ENCODE peak calls at places on chromosomes 1 and 21, in seven cellular contexts. One of them, this sample, is unnamed.

GRCh38 chr1:30520461-30520860 is 202.9 kb downstream of the MATN1 start:
- DNase-seq in breast epithelium: no peak
- DNase-seq in heart right ventricle: no peak
- DNase-seq in testis: no peak
- DNase-seq in H9: no peak
- DNase-seq in Panc1: no peak
- DNase-seq in transverse colon: no peak
- DNase-seq in this sample: no peak

GRCh38 chr1:48654606-48655210 is 122.0 kb downstream of the BEND5 start:
- DNase-seq in breast epithelium: no peak
- DNase-seq in heart right ventricle: no peak
- DNase-seq in testis: no peak
- DNase-seq in H9: no peak
- DNase-seq in Panc1: no peak
- DNase-seq in transverse colon: no peak
- DNase-seq in this sample: no peak

GRCh38 chr1:157966034-157966671 is 27.3 kb upstream of the KIRREL1 start:
- DNase-seq in breast epithelium: no peak
- DNase-seq in heart right ventricle: no peak
- DNase-seq in testis: peak; percentile 28
- DNase-seq in H9: no peak
- DNase-seq in Panc1: no peak
- DNase-seq in transverse colon: peak; percentile 67
- DNase-seq in this sample: peak; percentile 58

GRCh38 chr1:107963009-107963408 is 2.0 kb downstream of the VAV3 start:
- DNase-seq in breast epithelium: no peak
- DNase-seq in heart right ventricle: no peak
- DNase-seq in testis: no peak
- DNase-seq in H9: no peak
- DNase-seq in Panc1: no peak
- DNase-seq in transverse colon: no peak
- DNase-seq in this sample: no peak

GRCh38 chr1:233500111-233500510 is 113.8 kb upstream of the KCNK1 start:
- DNase-seq in breast epithelium: no peak
- DNase-seq in heart right ventricle: no peak
- DNase-seq in testis: no peak
- DNase-seq in H9: no peak
- DNase-seq in Panc1: no peak
- DNase-seq in transverse colon: no peak
- DNase-seq in this sample: no peak

GRCh38 chr21:42012763-42013329 is 2.7 kb upstream of the ZBTB21 start:
- DNase-seq in breast epithelium: no peak
- DNase-seq in heart right ventricle: no peak
- DNase-seq in testis: no peak
- DNase-seq in H9: no peak
- DNase-seq in Panc1: no peak
- DNase-seq in transverse colon: peak; percentile 40
- DNase-seq in this sample: peak; percentile 39

GRCh38 chr1:208159542-208160258 is 84.5 kb downstream of the PLXNA2 start:
- DNase-seq in breast epithelium: no peak
- DNase-seq in heart right ventricle: no peak
- DNase-seq in testis: peak; percentile 82
- DNase-seq in H9: no peak
- DNase-seq in Panc1: no peak
- DNase-seq in transverse colon: no peak
- DNase-seq in this sample: no peak

GRCh38 chr1:185719021-185719420 is 15.2 kb upstream of the HMCN1 start:
- DNase-seq in breast epithelium: no peak
- DNase-seq in heart right ventricle: no peak
- DNase-seq in testis: peak; percentile 26
- DNase-seq in H9: peak; percentile 61
- DNase-seq in Panc1: no peak
- DNase-seq in transverse colon: no peak
- DNase-seq in this sample: no peak

GRCh38 chr1:29623501-29623900 is 387.2 kb downstream of the PTPRU start:
- DNase-seq in breast epithelium: no peak
- DNase-seq in heart right ventricle: no peak
- DNase-seq in testis: no peak
- DNase-seq in H9: no peak
- DNase-seq in Panc1: no peak
- DNase-seq in transverse colon: no peak
- DNase-seq in this sample: no peak

GRCh38 chr1:32724678-32725594 is 22.4 kb upstream of the SYNC start:
- DNase-seq in breast epithelium: no peak
- DNase-seq in heart right ventricle: peak; percentile 43
- DNase-seq in testis: no peak
- DNase-seq in H9: peak; percentile 85
- DNase-seq in Panc1: no peak
- DNase-seq in transverse colon: peak; percentile 65
- DNase-seq in this sample: peak; percentile 67

GRCh38 chr1:170044187-170044586 is 30.3 kb downstream of the KIFAP3 start:
- DNase-seq in breast epithelium: no peak
- DNase-seq in heart right ventricle: no peak
- DNase-seq in testis: no peak
- DNase-seq in H9: no peak
- DNase-seq in Panc1: no peak
- DNase-seq in transverse colon: no peak
- DNase-seq in this sample: no peak

GRCh38 chr1:27873671-27874384 is 1.5 kb downstream of the THEMIS2 start:
- DNase-seq in breast epithelium: peak; percentile 17
- DNase-seq in heart right ventricle: no peak
- DNase-seq in testis: peak; percentile 53
- DNase-seq in H9: no peak
- DNase-seq in Panc1: no peak
- DNase-seq in transverse colon: peak; percentile 47
- DNase-seq in this sample: no peak

GRCh38 chr1:156480411-156481192 is 20.0 kb downstream of the MEF2D start:
- DNase-seq in breast epithelium: no peak
- DNase-seq in heart right ventricle: peak; percentile 65
- DNase-seq in testis: no peak
- DNase-seq in H9: peak; percentile 88
- DNase-seq in Panc1: no peak
- DNase-seq in transverse colon: peak; percentile 75
- DNase-seq in this sample: peak; percentile 68

GRCh38 chr1:18066576-18066975 is 41.0 kb upstream of the IGSF21 start:
- DNase-seq in breast epithelium: no peak
- DNase-seq in heart right ventricle: no peak
- DNase-seq in testis: no peak
- DNase-seq in H9: no peak
- DNase-seq in Panc1: no peak
- DNase-seq in transverse colon: no peak
- DNase-seq in this sample: no peak

GRCh38 chr1:220928725-220929297 is 49.6 kb downstream of the HLX start:
- DNase-seq in breast epithelium: no peak
- DNase-seq in heart right ventricle: no peak
- DNase-seq in testis: no peak
- DNase-seq in H9: no peak
- DNase-seq in Panc1: no peak
- DNase-seq in transverse colon: no peak
- DNase-seq in this sample: no peak

GRCh38 chr21:44845418-44846200 is 27.7 kb upstream of the SUMO3 start:
- DNase-seq in breast epithelium: peak; percentile 60
- DNase-seq in heart right ventricle: peak; percentile 81
- DNase-seq in testis: peak; percentile 34
- DNase-seq in H9: peak; percentile 91
- DNase-seq in Panc1: no peak
- DNase-seq in transverse colon: peak; percentile 68
- DNase-seq in this sample: peak; percentile 84

GRCh38 chr1:147625274-147625986 is 44.9 kb downstream of the ACP6 start:
- DNase-seq in breast epithelium: no peak
- DNase-seq in heart right ventricle: no peak
- DNase-seq in testis: no peak
- DNase-seq in H9: no peak
- DNase-seq in Panc1: no peak
- DNase-seq in transverse colon: no peak
- DNase-seq in this sample: no peak

GRCh38 chr1:240256836-240257503 is 165.3 kb downstream of the FMN2 start:
- DNase-seq in breast epithelium: no peak
- DNase-seq in heart right ventricle: no peak
- DNase-seq in testis: no peak
- DNase-seq in H9: no peak
- DNase-seq in Panc1: no peak
- DNase-seq in transverse colon: no peak
- DNase-seq in this sample: no peak

GRCh38 chr1:73463848-73464247 is 734.1 kb downstream of the LRRIQ3 start:
- DNase-seq in breast epithelium: no peak
- DNase-seq in heart right ventricle: no peak
- DNase-seq in testis: no peak
- DNase-seq in H9: no peak
- DNase-seq in Panc1: no peak
- DNase-seq in transverse colon: no peak
- DNase-seq in this sample: no peak

GRCh38 chr1:41482001-41482765 is 2.3 kb downstream of the EDN2 start:
- DNase-seq in breast epithelium: peak; percentile 91
- DNase-seq in heart right ventricle: peak; percentile 60
- DNase-seq in testis: peak; percentile 85
- DNase-seq in H9: no peak
- DNase-seq in Panc1: no peak
- DNase-seq in transverse colon: peak; percentile 90
- DNase-seq in this sample: peak; percentile 92

GRCh38 chr1:41483960-41484844 is at the start of gene EDN2:
- DNase-seq in breast epithelium: peak; percentile 88
- DNase-seq in heart right ventricle: peak; percentile 68
- DNase-seq in testis: peak; percentile 29
- DNase-seq in H9: peak; percentile 79
- DNase-seq in Panc1: no peak
- DNase-seq in transverse colon: peak; percentile 89
- DNase-seq in this sample: peak; percentile 87

GRCh38 chr1:41481109-41481775 is 3.2 kb downstream of the EDN2 start:
- DNase-seq in breast epithelium: no peak
- DNase-seq in heart right ventricle: no peak
- DNase-seq in testis: no peak
- DNase-seq in H9: no peak
- DNase-seq in Panc1: no peak
- DNase-seq in transverse colon: no peak
- DNase-seq in this sample: peak; percentile 51

GRCh38 chr1:41484881-41485280 is 398 bp upstream of the EDN2 start:
- DNase-seq in breast epithelium: no peak
- DNase-seq in heart right ventricle: no peak
- DNase-seq in testis: no peak
- DNase-seq in H9: no peak
- DNase-seq in Panc1: no peak
- DNase-seq in transverse colon: no peak
- DNase-seq in this sample: no peak

GRCh38 chr1:41482906-41483895 is 1.3 kb downstream of the EDN2 start:
- DNase-seq in breast epithelium: no peak
- DNase-seq in heart right ventricle: peak; percentile 53
- DNase-seq in testis: no peak
- DNase-seq in H9: no peak
- DNase-seq in Panc1: no peak
- DNase-seq in transverse colon: no peak
- DNase-seq in this sample: no peak
- H3K4me1 ChIP-seq in breast epithelium: peaks cover 9% of the 10 kb centered on the region
- H3K4me1 ChIP-seq in heart right ventricle: peaks cover 73% of the 10 kb centered on the region
- H3K4me1 ChIP-seq in testis: peaks cover 35% of the 10 kb centered on the region
- H3K4me1 ChIP-seq in H9: no peaks in the 10 kb centered on the region
- H3K4me1 ChIP-seq in Panc1: peaks cover 16% of the 10 kb centered on the region
- H3K4me1 ChIP-seq in transverse colon: peaks cover 49% of the 10 kb centered on the region
- H3K4me1 ChIP-seq in this sample: peaks cover 31% of the 10 kb centered on the region

DNA sequence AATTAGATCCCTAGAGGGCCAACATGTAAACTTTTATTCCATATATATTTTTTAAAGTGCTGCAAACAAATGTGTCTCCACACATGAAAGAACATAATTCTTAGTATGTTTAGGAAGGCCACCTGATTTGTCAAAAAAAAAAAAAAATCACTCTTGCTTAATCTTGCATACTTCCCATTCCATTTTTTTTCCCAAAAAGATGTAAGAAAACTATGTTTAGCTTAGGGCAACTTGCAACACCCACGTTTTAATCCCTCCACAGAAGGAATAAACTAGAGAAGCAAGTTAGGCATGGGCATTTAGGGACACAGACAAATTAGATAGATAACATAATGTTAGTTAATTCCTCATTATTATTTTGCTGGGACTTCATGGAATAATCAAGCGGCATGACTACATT is 5.5 kb downstream of the YOD1 start:
- DNase-seq in breast epithelium: no peak
- DNase-seq in heart right ventricle: no peak
- DNase-seq in testis: no peak
- DNase-seq in H9: no peak
- DNase-seq in Panc1: no peak
- DNase-seq in transverse colon: no peak
- DNase-seq in this sample: no peak
- H3K4me1 ChIP-seq in breast epithelium: no peaks in the 10 kb centered on the region
- H3K4me1 ChIP-seq in heart right ventricle: peaks cover 66% of the 10 kb centered on the region
- H3K4me1 ChIP-seq in testis: peaks cover 8% of the 10 kb centered on the region
- H3K4me1 ChIP-seq in H9: no peaks in the 10 kb centered on the region
- H3K4me1 ChIP-seq in Panc1: peaks cover 6% of the 10 kb centered on the region
- H3K4me1 ChIP-seq in transverse colon: peaks cover 19% of the 10 kb centered on the region
- H3K4me1 ChIP-seq in this sample: peaks cover 24% of the 10 kb centered on the region

DNA sequence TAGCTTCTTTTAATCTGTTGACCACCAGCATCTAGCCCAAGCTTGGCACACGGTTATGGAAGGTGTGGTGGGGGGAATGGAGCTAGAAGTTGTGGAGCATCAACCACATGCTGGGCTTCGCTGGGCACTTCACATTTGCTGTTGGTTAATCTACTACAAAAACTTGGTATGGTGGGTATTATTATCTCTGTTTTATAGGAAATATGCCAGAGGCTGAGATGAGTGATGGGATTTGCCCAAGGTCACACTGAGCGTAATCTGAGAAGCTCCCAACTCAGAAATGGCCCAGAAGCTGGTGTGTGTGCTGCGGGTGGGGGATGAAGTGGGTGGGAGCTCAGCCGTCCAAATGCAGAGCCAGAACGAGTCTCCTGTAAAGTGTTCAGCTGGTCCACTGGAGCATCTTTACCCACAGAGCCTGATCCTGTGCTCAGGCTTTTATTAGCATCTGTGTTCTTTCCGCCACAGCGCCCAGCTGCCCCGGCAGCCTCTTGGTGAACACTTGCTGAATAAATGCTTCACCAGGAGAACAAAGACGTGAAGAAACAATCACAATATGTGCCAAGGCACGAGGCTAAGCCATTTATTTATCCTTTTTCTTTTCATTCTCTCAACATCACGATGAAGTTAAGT is 98.6 kb upstream of the JUN start:
- DNase-seq in breast epithelium: no peak
- DNase-seq in heart right ventricle: no peak
- DNase-seq in testis: no peak
- DNase-seq in H9: no peak
- DNase-seq in Panc1: no peak
- DNase-seq in transverse colon: no peak
- DNase-seq in this sample: no peak
- H3K4me1 ChIP-seq in breast epithelium: no peaks in the 10 kb centered on the region
- H3K4me1 ChIP-seq in heart right ventricle: peaks cover 53% of the 10 kb centered on the region
- H3K4me1 ChIP-seq in testis: peaks cover 31% of the 10 kb centered on the region
- H3K4me1 ChIP-seq in H9: peaks cover 2% of the 10 kb centered on the region
- H3K4me1 ChIP-seq in Panc1: peaks cover 45% of the 10 kb centered on the region
- H3K4me1 ChIP-seq in transverse colon: peaks cover 12% of the 10 kb centered on the region
- H3K4me1 ChIP-seq in this sample: peaks cover 46% of the 10 kb centered on the region

DNA sequence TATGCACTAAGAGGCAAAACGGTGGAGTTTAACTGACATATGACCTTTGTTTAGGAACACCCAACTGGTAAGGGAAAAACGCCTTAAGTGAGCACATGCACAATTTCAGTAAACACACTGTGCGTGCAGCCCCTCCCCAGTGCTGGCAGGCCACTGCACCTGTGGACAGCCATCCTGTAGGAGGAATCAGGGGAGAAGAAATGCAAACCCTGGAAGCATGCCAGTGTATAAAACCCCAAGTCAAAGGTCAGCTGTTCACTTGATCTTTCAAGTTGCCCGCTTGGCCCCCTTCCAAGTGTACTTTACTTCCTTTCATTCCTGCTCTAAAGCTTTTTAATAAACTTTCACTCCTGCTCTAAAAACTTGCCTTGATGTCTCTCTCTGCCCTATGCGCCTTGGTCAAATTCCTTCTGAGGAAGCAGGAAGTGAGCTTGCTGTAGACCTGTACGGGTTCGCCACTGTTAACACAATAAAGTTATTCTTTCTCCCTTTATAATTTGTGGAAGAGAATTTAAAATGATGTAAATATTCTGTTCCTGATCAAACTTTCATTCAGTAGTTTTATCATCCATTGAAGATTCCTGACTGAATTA is 31.8 kb downstream of the USP25 start:
- DNase-seq in breast epithelium: no peak
- DNase-seq in heart right ventricle: no peak
- DNase-seq in testis: no peak
- DNase-seq in H9: no peak
- DNase-seq in Panc1: no peak
- DNase-seq in transverse colon: peak; percentile 83
- DNase-seq in this sample: peak; percentile 77
- H3K4me1 ChIP-seq in breast epithelium: no peaks in the 10 kb centered on the region
- H3K4me1 ChIP-seq in heart right ventricle: peaks cover 25% of the 10 kb centered on the region
- H3K4me1 ChIP-seq in testis: no peaks in the 10 kb centered on the region
- H3K4me1 ChIP-seq in H9: peaks cover 13% of the 10 kb centered on the region
- H3K4me1 ChIP-seq in Panc1: no peaks in the 10 kb centered on the region
- H3K4me1 ChIP-seq in transverse colon: peaks cover 10% of the 10 kb centered on the region
- H3K4me1 ChIP-seq in this sample: peaks cover 24% of the 10 kb centered on the region

This sample was measured in mucosa of descending colon.